ENCODE peak calls at places on chromosomes 13 and 19, in four cellular contexts. One of them, this sample, is unnamed. For H3K4me1, the result is how much of the 10 kb centered on the place peaks cover.

GRCh38 chr13:67023088-67023893 is 206.8 kb downstream of the PCDH9 start:
- DNase-seq in body of pancreas: peak
- DNase-seq in left ventricle myocardium inferior: no peak
- DNase-seq in esophagus squamous epithelium: no peak
- DNase-seq in this sample: no peak

GRCh38 chr13:80379245-80379644 is 38.3 kb upstream of the SPRY2 start:
- DNase-seq in body of pancreas: no peak
- DNase-seq in left ventricle myocardium inferior: no peak
- DNase-seq in esophagus squamous epithelium: no peak
- DNase-seq in this sample: no peak

GRCh38 chr19:48029431-48029830 is 14.4 kb downstream of the CABP5 start:
- DNase-seq in body of pancreas: no peak
- DNase-seq in left ventricle myocardium inferior: no peak
- DNase-seq in esophagus squamous epithelium: no peak
- DNase-seq in this sample: no peak

GRCh38 chr13:74000906-74001305 is 133.3 kb downstream of the KLF12 start:
- DNase-seq in body of pancreas: no peak
- DNase-seq in left ventricle myocardium inferior: no peak
- DNase-seq in esophagus squamous epithelium: no peak
- DNase-seq in this sample: no peak

GRCh38 chr13:31225180-31225579 is 25.4 kb downstream of the B3GLCT start:
- DNase-seq in body of pancreas: no peak
- DNase-seq in left ventricle myocardium inferior: no peak
- DNase-seq in esophagus squamous epithelium: no peak
- DNase-seq in this sample: no peak

GRCh38 chr19:390386-391198 is 18.4 kb downstream of the C2CD4C start:
- DNase-seq in body of pancreas: no peak
- DNase-seq in left ventricle myocardium inferior: no peak
- DNase-seq in esophagus squamous epithelium: no peak
- DNase-seq in this sample: no peak

GRCh38 chr13:94556646-94557045 is 39.3 kb downstream of the TGDS start:
- DNase-seq in body of pancreas: no peak
- DNase-seq in left ventricle myocardium inferior: no peak
- DNase-seq in esophagus squamous epithelium: no peak
- DNase-seq in this sample: no peak

GRCh38 chr19:34236035-34236793 is 18.1 kb upstream of the GARRE1 start:
- DNase-seq in body of pancreas: no peak
- DNase-seq in left ventricle myocardium inferior: no peak
- DNase-seq in esophagus squamous epithelium: no peak
- DNase-seq in this sample: no peak

GRCh38 chr19:29303035-29303706 is 90.2 kb upstream of the UQCRFS1 start:
- DNase-seq in body of pancreas: no peak
- DNase-seq in left ventricle myocardium inferior: no peak
- DNase-seq in esophagus squamous epithelium: no peak
- DNase-seq in this sample: no peak

GRCh38 chr13:23500858-23501257 is 67.4 kb upstream of the SACS start:
- DNase-seq in body of pancreas: peak
- DNase-seq in left ventricle myocardium inferior: no peak
- DNase-seq in esophagus squamous epithelium: no peak
- DNase-seq in this sample: no peak

GRCh38 chr13:78334059-78334458 is 269.3 kb downstream of the POU4F1 start:
- DNase-seq in body of pancreas: no peak
- DNase-seq in left ventricle myocardium inferior: no peak
- DNase-seq in esophagus squamous epithelium: no peak
- DNase-seq in this sample: no peak

GRCh38 chr19:40443930-40444180 is 280 bp downstream of the SERTAD3 start:
- DNase-seq in body of pancreas: no peak
- DNase-seq in left ventricle myocardium inferior: no peak
- DNase-seq in esophagus squamous epithelium: no peak
- DNase-seq in this sample: no peak

GRCh38 chr13:76799696-76800095 is 86.5 kb downstream of the KCTD12 start:
- DNase-seq in body of pancreas: no peak
- DNase-seq in left ventricle myocardium inferior: no peak
- DNase-seq in esophagus squamous epithelium: no peak
- DNase-seq in this sample: no peak

GRCh38 chr13:92297971-92298942 is 899.8 kb downstream of the GPC5 start:
- DNase-seq in body of pancreas: no peak
- DNase-seq in left ventricle myocardium inferior: no peak
- DNase-seq in esophagus squamous epithelium: no peak
- DNase-seq in this sample: no peak

GRCh38 chr13:76790519-76791289 is 95.5 kb downstream of the KCTD12 start:
- DNase-seq in body of pancreas: no peak
- DNase-seq in left ventricle myocardium inferior: no peak
- DNase-seq in esophagus squamous epithelium: no peak
- DNase-seq in this sample: no peak

GRCh38 chr19:20388826-20389225 is 176.8 kb downstream of the ZNF737 start:
- DNase-seq in body of pancreas: no peak
- DNase-seq in left ventricle myocardium inferior: no peak
- DNase-seq in esophagus squamous epithelium: no peak
- DNase-seq in this sample: no peak

GRCh38 chr13:20526664-20527063 is 1.0 kb upstream of the CRYL1 start:
- DNase-seq in body of pancreas: no peak
- DNase-seq in left ventricle myocardium inferior: no peak
- DNase-seq in esophagus squamous epithelium: no peak
- DNase-seq in this sample: no peak

GRCh38 chr19:5489511-5489910 is 34.3 kb downstream of the ZNRF4 start:
- DNase-seq in body of pancreas: no peak
- DNase-seq in left ventricle myocardium inferior: no peak
- DNase-seq in esophagus squamous epithelium: no peak
- DNase-seq in this sample: no peak

GRCh38 chr13:95833713-95834112 is 156.8 kb downstream of the DNAJC3 start:
- DNase-seq in body of pancreas: no peak
- DNase-seq in left ventricle myocardium inferior: no peak
- DNase-seq in esophagus squamous epithelium: no peak
- DNase-seq in this sample: no peak

GRCh38 chr13:97255515-97255999 is 33.4 kb downstream of the MBNL2 start:
- DNase-seq in body of pancreas: no peak
- DNase-seq in left ventricle myocardium inferior: no peak
- DNase-seq in esophagus squamous epithelium: no peak
- DNase-seq in this sample: no peak
- H3K4me1 ChIP-seq in body of pancreas: half or more
- H3K4me1 ChIP-seq in left ventricle myocardium inferior: half or more
- H3K4me1 ChIP-seq in esophagus squamous epithelium: half or more
- H3K4me1 ChIP-seq in this sample: half or more

GRCh38 chr19:46977548-46977947 is 42.1 kb upstream of the NPAS1 start:
- DNase-seq in body of pancreas: no peak
- DNase-seq in left ventricle myocardium inferior: no peak
- DNase-seq in esophagus squamous epithelium: no peak
- DNase-seq in this sample: no peak
- H3K4me1 ChIP-seq in body of pancreas: under half
- H3K4me1 ChIP-seq in left ventricle myocardium inferior: half or more
- H3K4me1 ChIP-seq in esophagus squamous epithelium: half or more
- H3K4me1 ChIP-seq in this sample: under half

GRCh38 chr19:44876930-44877530 is 14.0 kb upstream of the TOMM40 start:
- DNase-seq in body of pancreas: no peak
- DNase-seq in left ventricle myocardium inferior: no peak
- DNase-seq in esophagus squamous epithelium: no peak
- DNase-seq in this sample: no peak
- H3K4me1 ChIP-seq in body of pancreas: under half
- H3K4me1 ChIP-seq in left ventricle myocardium inferior: under half
- H3K4me1 ChIP-seq in esophagus squamous epithelium: under half
- H3K4me1 ChIP-seq in this sample: under half

GRCh38 chr19:42284641-42285341 is 15.7 kb downstream of the CIC start:
- DNase-seq in body of pancreas: no peak
- DNase-seq in left ventricle myocardium inferior: no peak
- DNase-seq in esophagus squamous epithelium: no peak
- DNase-seq in this sample: no peak
- H3K4me1 ChIP-seq in body of pancreas: half or more
- H3K4me1 ChIP-seq in left ventricle myocardium inferior: half or more
- H3K4me1 ChIP-seq in esophagus squamous epithelium: under half
- H3K4me1 ChIP-seq in this sample: under half

DNA sequence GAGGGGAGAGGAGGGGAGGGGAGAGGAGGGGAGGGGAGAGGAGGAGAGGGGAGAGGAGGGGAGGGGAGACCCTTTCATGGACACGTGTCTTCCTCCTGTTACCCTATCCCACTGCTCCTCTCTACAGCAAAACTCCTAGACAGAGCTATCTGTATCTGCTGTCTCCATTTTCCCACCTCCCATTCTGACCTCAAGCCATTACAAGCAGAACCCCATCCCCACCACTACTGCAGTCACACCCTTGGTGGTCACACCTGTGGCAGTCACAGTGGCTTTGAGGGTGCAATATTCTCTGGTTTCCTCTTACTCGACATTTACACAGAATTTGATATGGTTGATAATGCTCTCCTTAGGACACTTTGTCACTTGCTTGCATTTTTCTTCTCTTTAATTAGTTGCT is 36.1 kb downstream of the RCBTB2 start:
- DNase-seq in body of pancreas: no peak
- DNase-seq in left ventricle myocardium inferior: no peak
- DNase-seq in esophagus squamous epithelium: no peak
- DNase-seq in this sample: no peak
- H3K4me1 ChIP-seq in body of pancreas: under half
- H3K4me1 ChIP-seq in left ventricle myocardium inferior: under half
- H3K4me1 ChIP-seq in esophagus squamous epithelium: under half
- H3K4me1 ChIP-seq in this sample: under half

GRCh38 chr19:46494936-46495788 is 505 bp downstream of the PNMA8B start:
- DNase-seq in body of pancreas: no peak
- DNase-seq in left ventricle myocardium inferior: no peak
- DNase-seq in esophagus squamous epithelium: no peak
- DNase-seq in this sample: no peak
- H3K4me1 ChIP-seq in body of pancreas: under half
- H3K4me1 ChIP-seq in left ventricle myocardium inferior: under half
- H3K4me1 ChIP-seq in esophagus squamous epithelium: under half
- H3K4me1 ChIP-seq in this sample: under half

This sample was measured in ascending aorta.